ENCODE peak calls at places on chromosomes 4 and X, in seven cellular contexts. One of them, this sample, is unnamed.

GRCh38 chrX:45011131-45011530 is 138.1 kb downstream of the KDM6A start:
- DNase-seq in adrenal gland: no peak
- DNase-seq in A549: peak; percentile 44
- DNase-seq in uterus: no peak
- DNase-seq in stomach: no peak
- DNase-seq in esophagus squamous epithelium: no peak
- DNase-seq in ovary: no peak
- DNase-seq in this sample: no peak

GRCh38 chr4:183098080-183098722 is 856 bp upstream of the WWC2 start:
- DNase-seq in A549: peak; percentile 38
- DNase-seq in ovary: peak; percentile 58
- DNase-seq in stomach: peak; percentile 56
- DNase-seq in adrenal gland: peak; percentile 52
- DNase-seq in esophagus squamous epithelium: no peak
- DNase-seq in uterus: peak; percentile 39
- DNase-seq in this sample: no peak

GRCh38 chrX:45889471-45889870 is 655.8 kb downstream of the ZNF674 start:
- DNase-seq in esophagus squamous epithelium: no peak
- DNase-seq in adrenal gland: no peak
- DNase-seq in ovary: no peak
- DNase-seq in stomach: no peak
- DNase-seq in uterus: peak; percentile 26
- DNase-seq in A549: peak; percentile 1
- DNase-seq in this sample: no peak

GRCh38 chr4:108717386-108717785 is 45.5 kb downstream of the ETNPPL start:
- DNase-seq in uterus: no peak
- DNase-seq in adrenal gland: no peak
- DNase-seq in stomach: no peak
- DNase-seq in esophagus squamous epithelium: no peak
- DNase-seq in ovary: no peak
- DNase-seq in A549: no peak
- DNase-seq in this sample: no peak

GRCh38 chrX:51641421-51642021 is 22.8 kb upstream of the CENPVL3 start:
- DNase-seq in adrenal gland: no peak
- DNase-seq in uterus: no peak
- DNase-seq in stomach: no peak
- DNase-seq in ovary: no peak
- DNase-seq in A549: peak; percentile 39
- DNase-seq in esophagus squamous epithelium: no peak
- DNase-seq in this sample: peak; percentile 47

GRCh38 chrX:84724576-84724975 is 222.3 kb upstream of the HDX start:
- DNase-seq in uterus: no peak
- DNase-seq in A549: no peak
- DNase-seq in esophagus squamous epithelium: no peak
- DNase-seq in stomach: no peak
- DNase-seq in adrenal gland: no peak
- DNase-seq in ovary: no peak
- DNase-seq in this sample: no peak

GRCh38 chr4:152972821-152973613 is 36.9 kb downstream of the FHDC1 start:
- DNase-seq in uterus: no peak
- DNase-seq in ovary: no peak
- DNase-seq in A549: no peak
- DNase-seq in adrenal gland: no peak
- DNase-seq in esophagus squamous epithelium: no peak
- DNase-seq in stomach: no peak
- DNase-seq in this sample: no peak

GRCh38 chrX:72126048-72126415 is 5.7 kb downstream of the RTL5 start:
- DNase-seq in uterus: peak; percentile 51
- DNase-seq in ovary: no peak
- DNase-seq in adrenal gland: no peak
- DNase-seq in stomach: no peak
- DNase-seq in A549: no peak
- DNase-seq in esophagus squamous epithelium: no peak
- DNase-seq in this sample: no peak

GRCh38 chrX:48917139-48917980 is 1.5 kb downstream of the PIM2 start:
- DNase-seq in esophagus squamous epithelium: peak; percentile 55
- DNase-seq in uterus: peak; percentile 91
- DNase-seq in adrenal gland: peak; percentile 88
- DNase-seq in stomach: peak; percentile 92
- DNase-seq in ovary: peak; percentile 88
- DNase-seq in A549: peak; percentile 92
- DNase-seq in this sample: peak; percentile 92
- H3K4me3 ChIP-seq in esophagus squamous epithelium: peak overlapping the region; percentile 50
- H3K4me3 ChIP-seq in uterus: no peak overlapping the region
- H3K4me3 ChIP-seq in adrenal gland: no peak overlapping the region
- H3K4me3 ChIP-seq in stomach: peak overlapping the region; percentile 58
- H3K4me3 ChIP-seq in ovary: no peak overlapping the region
- H3K4me3 ChIP-seq in A549: peak overlapping the region; percentile 87
- H3K4me3 ChIP-seq in this sample: peak overlapping the region; percentile 86

GRCh38 chr4:2930821-2931764 is 32.1 kb downstream of the NOP14 start:
- DNase-seq in esophagus squamous epithelium: no peak
- DNase-seq in stomach: peak; percentile 86
- DNase-seq in uterus: peak; percentile 27
- DNase-seq in ovary: no peak
- DNase-seq in adrenal gland: no peak
- DNase-seq in A549: no peak
- DNase-seq in this sample: peak; percentile 34
- TF ChIP-seq CTCF in esophagus squamous epithelium: no peak
- TF ChIP-seq CTCF in stomach: peak; percentile 39
- TF ChIP-seq CTCF in uterus: no peak
- TF ChIP-seq CTCF in ovary: no peak
- TF ChIP-seq CTCF in adrenal gland: no peak
- TF ChIP-seq CTCF in A549: no peak
- TF ChIP-seq CTCF in this sample: peak; percentile 15

GRCh38 chrX:78922754-78923153 is 22.4 kb upstream of the P2RY10 start:
- DNase-seq in A549: no peak
- DNase-seq in esophagus squamous epithelium: no peak
- DNase-seq in stomach: no peak
- DNase-seq in ovary: no peak
- DNase-seq in uterus: no peak
- DNase-seq in adrenal gland: no peak
- DNase-seq in this sample: no peak

DNA sequence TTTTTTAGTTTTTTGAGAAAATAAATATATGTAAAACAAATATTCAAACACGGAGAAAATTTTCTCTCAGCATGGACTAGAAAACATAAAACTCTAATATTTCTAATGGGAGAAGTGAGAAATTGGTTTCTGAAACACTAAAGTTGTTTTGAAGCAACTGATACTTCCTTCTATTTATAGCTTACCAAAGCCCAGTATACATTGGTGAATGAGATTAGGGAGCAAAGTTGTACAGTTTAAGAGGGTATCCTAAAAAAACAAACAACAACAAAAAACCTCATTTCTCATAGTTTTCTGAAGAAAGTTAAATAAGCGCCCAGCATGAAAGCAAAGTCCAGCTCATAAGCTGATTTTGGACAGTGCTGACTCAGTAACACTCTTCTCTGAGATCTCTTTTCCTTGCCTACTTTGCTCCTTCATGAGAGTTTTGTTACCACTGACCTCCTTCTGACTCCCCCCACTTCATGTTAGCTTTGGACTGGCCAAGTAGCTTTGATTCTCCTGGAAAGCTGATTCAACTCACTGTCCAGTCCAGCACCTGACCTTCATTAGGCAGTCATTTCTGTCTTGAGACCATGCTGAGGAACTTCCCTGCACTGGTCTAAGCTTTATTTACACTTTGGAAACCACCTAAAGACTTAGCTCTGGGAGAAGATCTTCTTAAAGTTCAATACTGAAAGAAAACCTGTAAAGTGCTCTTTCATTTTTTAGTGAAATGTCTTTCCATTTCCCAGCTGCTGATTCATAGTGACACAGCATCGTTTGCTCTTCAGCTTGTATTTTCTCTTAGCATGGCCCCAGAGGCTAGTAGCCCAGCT is 21.8 kb upstream of the P2RY10 start:
- DNase-seq in adrenal gland: no peak
- DNase-seq in esophagus squamous epithelium: no peak
- DNase-seq in ovary: no peak
- DNase-seq in stomach: no peak
- DNase-seq in uterus: no peak
- DNase-seq in A549: peak; percentile 0
- DNase-seq in this sample: no peak
- TF ChIP-seq POLR2A in adrenal gland: no peak
- TF ChIP-seq POLR2A in esophagus squamous epithelium: no peak
- TF ChIP-seq POLR2A in ovary: no peak
- TF ChIP-seq POLR2A in stomach: no peak
- TF ChIP-seq POLR2A in uterus: no peak
- TF ChIP-seq POLR2A in A549: no peak
- TF ChIP-seq POLR2A in this sample: no peak

GRCh38 chr4:121189351-121189750 is 25.2 kb upstream of the TNIP3 start:
- DNase-seq in uterus: no peak
- DNase-seq in stomach: no peak
- DNase-seq in ovary: no peak
- DNase-seq in A549: no peak
- DNase-seq in adrenal gland: no peak
- DNase-seq in esophagus squamous epithelium: no peak
- DNase-seq in this sample: no peak
- H3K4me3 ChIP-seq in uterus: no peak overlapping the region
- H3K4me3 ChIP-seq in stomach: no peak overlapping the region
- H3K4me3 ChIP-seq in ovary: no peak overlapping the region
- H3K4me3 ChIP-seq in A549: no peak overlapping the region
- H3K4me3 ChIP-seq in adrenal gland: no peak overlapping the region
- H3K4me3 ChIP-seq in esophagus squamous epithelium: no peak overlapping the region
- H3K4me3 ChIP-seq in this sample: no peak overlapping the region

GRCh38 chrX:15815779-15816452 is 25.6 kb downstream of the ZRSR2 start:
- DNase-seq in A549: peak; percentile 44
- DNase-seq in stomach: no peak
- DNase-seq in adrenal gland: no peak
- DNase-seq in uterus: no peak
- DNase-seq in esophagus squamous epithelium: no peak
- DNase-seq in ovary: no peak
- DNase-seq in this sample: peak; percentile 72
- TF ChIP-seq CTCF in A549: no peak
- TF ChIP-seq CTCF in stomach: no peak
- TF ChIP-seq CTCF in adrenal gland: no peak
- TF ChIP-seq CTCF in uterus: no peak
- TF ChIP-seq CTCF in esophagus squamous epithelium: peak; percentile 8
- TF ChIP-seq CTCF in ovary: no peak
- TF ChIP-seq CTCF in this sample: peak; percentile 52

GRCh38 chrX:11427082-11428033 is 134.1 kb downstream of the AMELX start:
- DNase-seq in stomach: peak; percentile 43
- DNase-seq in ovary: peak; percentile 61
- DNase-seq in uterus: peak; percentile 36
- DNase-seq in A549: no peak
- DNase-seq in esophagus squamous epithelium: no peak
- DNase-seq in adrenal gland: no peak
- DNase-seq in this sample: no peak
- TF ChIP-seq POLR2A in stomach: no peak
- TF ChIP-seq POLR2A in ovary: no peak
- TF ChIP-seq POLR2A in uterus: no peak
- TF ChIP-seq POLR2A in A549: no peak
- TF ChIP-seq POLR2A in esophagus squamous epithelium: no peak
- TF ChIP-seq POLR2A in adrenal gland: no peak
- TF ChIP-seq POLR2A in this sample: no peak

DNA sequence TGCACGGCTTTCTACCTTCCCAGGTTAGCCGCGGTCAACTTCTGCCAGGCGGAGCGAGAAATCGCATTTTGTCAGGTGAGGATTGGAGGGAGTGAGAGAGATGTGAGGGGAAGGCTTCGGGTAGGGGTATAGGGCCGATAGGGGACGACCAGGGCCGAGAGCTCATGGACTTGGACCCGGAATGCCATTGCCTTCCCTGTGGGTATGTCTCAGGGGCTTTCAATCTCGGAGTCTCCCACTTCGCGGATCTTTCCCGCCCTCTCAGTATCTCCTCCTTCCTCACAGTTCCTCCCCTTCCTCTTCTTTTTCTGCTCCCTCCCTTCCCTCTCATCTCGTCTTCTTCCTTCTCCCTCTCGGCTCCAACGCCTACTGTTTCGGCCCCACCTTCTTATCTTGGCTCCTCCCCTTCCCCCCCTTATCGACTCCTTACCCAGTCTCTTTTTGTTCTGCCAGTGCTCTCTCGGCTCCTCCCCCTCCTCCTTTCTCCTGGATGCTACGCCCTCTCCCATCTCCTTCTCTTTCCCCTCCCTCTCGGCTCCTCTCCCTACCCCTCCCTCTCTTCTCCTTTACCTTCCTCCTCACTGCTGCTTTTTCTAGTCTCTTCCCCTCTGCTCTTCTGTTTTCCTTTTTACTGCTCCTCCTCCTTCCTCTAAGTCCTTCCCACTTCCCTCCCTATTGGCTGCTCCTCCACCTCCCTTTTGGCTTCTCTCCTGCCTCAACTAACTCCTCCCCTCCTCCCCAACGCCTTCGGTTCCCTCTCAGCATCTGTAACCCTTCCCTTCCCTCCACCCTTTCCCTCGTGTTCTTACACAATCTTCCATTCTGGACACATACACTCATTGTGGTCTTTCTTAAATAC is 29.4 kb upstream of the RBMX start:
- DNase-seq in uterus: peak; percentile 96
- DNase-seq in A549: peak; percentile 92
- DNase-seq in stomach: peak; percentile 73
- DNase-seq in ovary: peak; percentile 88
- DNase-seq in esophagus squamous epithelium: peak; percentile 4
- DNase-seq in adrenal gland: peak; percentile 89
- DNase-seq in this sample: peak; percentile 90
- H3K4me3 ChIP-seq in uterus: peak overlapping the region; percentile 80
- H3K4me3 ChIP-seq in A549: peak overlapping the region; percentile 84
- H3K4me3 ChIP-seq in stomach: peak overlapping the region; percentile 76
- H3K4me3 ChIP-seq in ovary: peak overlapping the region; percentile 53
- H3K4me3 ChIP-seq in esophagus squamous epithelium: peak overlapping the region; percentile 46
- H3K4me3 ChIP-seq in adrenal gland: peak overlapping the region; percentile 29
- H3K4me3 ChIP-seq in this sample: peak overlapping the region; percentile 68

GRCh38 chrX:40267334-40268118 is 169.8 kb upstream of the BCOR start:
- DNase-seq in uterus: no peak
- DNase-seq in esophagus squamous epithelium: no peak
- DNase-seq in stomach: no peak
- DNase-seq in adrenal gland: peak; percentile 40
- DNase-seq in A549: no peak
- DNase-seq in ovary: no peak
- DNase-seq in this sample: peak; percentile 92
- TF ChIP-seq CTCF in uterus: no peak
- TF ChIP-seq CTCF in esophagus squamous epithelium: no peak
- TF ChIP-seq CTCF in stomach: no peak
- TF ChIP-seq CTCF in adrenal gland: no peak
- TF ChIP-seq CTCF in A549: no peak
- TF ChIP-seq CTCF in ovary: no peak
- TF ChIP-seq CTCF in this sample: no peak

GRCh38 chr4:10181745-10182445 is 65.3 kb upstream of the WDR1 start:
- DNase-seq in uterus: no peak
- DNase-seq in A549: no peak
- DNase-seq in adrenal gland: no peak
- DNase-seq in stomach: no peak
- DNase-seq in esophagus squamous epithelium: no peak
- DNase-seq in ovary: no peak
- DNase-seq in this sample: no peak
- TF ChIP-seq POLR2A in uterus: no peak
- TF ChIP-seq POLR2A in A549: no peak
- TF ChIP-seq POLR2A in adrenal gland: no peak
- TF ChIP-seq POLR2A in stomach: no peak
- TF ChIP-seq POLR2A in esophagus squamous epithelium: no peak
- TF ChIP-seq POLR2A in ovary: no peak
- TF ChIP-seq POLR2A in this sample: no peak

This sample was measured in NB4.